ENCODE peak calls at places on chromosomes 2 and 18, in seven cellular contexts. One of them, this sample, is unnamed.
A peak's percentile ranks its signal among the peaks of the same experiment; 100 is the strongest.

GRCh38 chr2:210072922-210073509 is 70.6 kb downstream of the RPE start:
- DNase-seq in GM12878: no peak
- DNase-seq in HepG2: peak; percentile 46
- DNase-seq in H1: no peak
- DNase-seq in IMR-90: peak; percentile 60
- DNase-seq in K562: peak; percentile 27
- DNase-seq in A549: peak; percentile 2
- DNase-seq in this sample: peak; percentile 35

GRCh38 chr18:59996370-59996966 is 96.7 kb downstream of the PMAIP1 start:
- DNase-seq in GM12878: no peak
- DNase-seq in K562: peak; percentile 37
- DNase-seq in IMR-90: peak; percentile 57
- DNase-seq in HepG2: peak; percentile 15
- DNase-seq in H1: no peak
- DNase-seq in A549: peak; percentile 33
- DNase-seq in this sample: peak; percentile 59

GRCh38 chr2:137873860-137874259 is 90.4 kb upstream of the HNMT start:
- DNase-seq in K562: no peak
- DNase-seq in A549: no peak
- DNase-seq in H1: no peak
- DNase-seq in GM12878: no peak
- DNase-seq in HepG2: peak; percentile 14
- DNase-seq in IMR-90: no peak
- DNase-seq in this sample: no peak

GRCh38 chr2:119674711-119675500 is 4.1 kb upstream of the TMEM177 start:
- DNase-seq in H1: no peak
- DNase-seq in K562: no peak
- DNase-seq in HepG2: no peak
- DNase-seq in GM12878: no peak
- DNase-seq in IMR-90: no peak
- DNase-seq in A549: no peak
- DNase-seq in this sample: no peak

GRCh38 chr2:215841175-215841816 is 172.1 kb downstream of the MREG start:
- DNase-seq in GM12878: no peak
- DNase-seq in A549: no peak
- DNase-seq in H1: no peak
- DNase-seq in K562: no peak
- DNase-seq in IMR-90: no peak
- DNase-seq in HepG2: no peak
- DNase-seq in this sample: no peak

GRCh38 chr2:15912203-15912602 is 28.1 kb upstream of the MYCN start:
- DNase-seq in HepG2: no peak
- DNase-seq in K562: no peak
- DNase-seq in GM12878: no peak
- DNase-seq in H1: peak; percentile 40
- DNase-seq in A549: peak; percentile 56
- DNase-seq in IMR-90: peak; percentile 1
- DNase-seq in this sample: no peak

GRCh38 chr18:63422862-63423304 is 607 bp upstream of the VPS4B start:
- DNase-seq in A549: peak; percentile 3
- DNase-seq in GM12878: no peak
- DNase-seq in HepG2: no peak
- DNase-seq in IMR-90: no peak
- DNase-seq in H1: no peak
- DNase-seq in K562: no peak
- DNase-seq in this sample: peak; percentile 18

GRCh38 chr18:77057043-77057442 is 75.5 kb downstream of the MBP start:
- DNase-seq in H1: no peak
- DNase-seq in A549: no peak
- DNase-seq in HepG2: no peak
- DNase-seq in K562: no peak
- DNase-seq in GM12878: no peak
- DNase-seq in IMR-90: no peak
- DNase-seq in this sample: no peak

GRCh38 chr18:5588529-5588928 is 44.7 kb upstream of the EPB41L3 start:
- DNase-seq in HepG2: no peak
- DNase-seq in IMR-90: no peak
- DNase-seq in K562: no peak
- DNase-seq in H1: no peak
- DNase-seq in GM12878: no peak
- DNase-seq in A549: no peak
- DNase-seq in this sample: no peak

GRCh38 chr2:124325667-124326425 is 300.8 kb downstream of the CNTNAP5 start:
- DNase-seq in GM12878: no peak
- DNase-seq in IMR-90: no peak
- DNase-seq in K562: no peak
- DNase-seq in H1: no peak
- DNase-seq in A549: no peak
- DNase-seq in HepG2: peak; percentile 9
- DNase-seq in this sample: no peak

GRCh38 chr2:60581461-60582282 is 28.2 kb upstream of the BCL11A start:
- DNase-seq in HepG2: peak; percentile 36
- DNase-seq in IMR-90: peak; percentile 27
- DNase-seq in K562: peak; percentile 65
- DNase-seq in H1: peak; percentile 92
- DNase-seq in GM12878: no peak
- DNase-seq in A549: peak; percentile 76
- DNase-seq in this sample: no peak

GRCh38 chr18:48975221-48975816 is 24.6 kb upstream of the SMAD7 start:
- DNase-seq in H1: peak; percentile 69
- DNase-seq in HepG2: no peak
- DNase-seq in A549: no peak
- DNase-seq in IMR-90: no peak
- DNase-seq in GM12878: no peak
- DNase-seq in K562: no peak
- DNase-seq in this sample: no peak

GRCh38 chr18:25140144-25140961 is 211.6 kb downstream of the ZNF521 start:
- DNase-seq in A549: no peak
- DNase-seq in IMR-90: no peak
- DNase-seq in H1: no peak
- DNase-seq in K562: no peak
- DNase-seq in HepG2: no peak
- DNase-seq in GM12878: no peak
- DNase-seq in this sample: no peak

GRCh38 chr2:12227941-12228608 is 481.6 kb downstream of the LPIN1 start:
- DNase-seq in HepG2: no peak
- DNase-seq in GM12878: no peak
- DNase-seq in K562: no peak
- DNase-seq in IMR-90: peak; percentile 81
- DNase-seq in A549: no peak
- DNase-seq in H1: no peak
- DNase-seq in this sample: no peak

GRCh38 chr2:109614715-109615636 is 812 bp downstream of the SOWAHC start:
- DNase-seq in GM12878: no peak
- DNase-seq in HepG2: no peak
- DNase-seq in IMR-90: no peak
- DNase-seq in H1: peak; percentile 69
- DNase-seq in K562: no peak
- DNase-seq in A549: no peak
- DNase-seq in this sample: no peak

GRCh38 chr2:235232474-235233435 is 261.1 kb upstream of the AGAP1 start:
- DNase-seq in IMR-90: no peak
- DNase-seq in H1: no peak
- DNase-seq in K562: no peak
- DNase-seq in GM12878: no peak
- DNase-seq in HepG2: no peak
- DNase-seq in A549: no peak
- DNase-seq in this sample: no peak

GRCh38 chr2:45652090-45653050 is 895 bp downstream of the PRKCE start:
- DNase-seq in HepG2: no peak
- DNase-seq in GM12878: no peak
- DNase-seq in IMR-90: peak; percentile 57
- DNase-seq in K562: no peak
- DNase-seq in A549: no peak
- DNase-seq in H1: peak; percentile 62
- DNase-seq in this sample: no peak

GRCh38 chr2:204693262-204693661 is 148.0 kb downstream of the PARD3B start:
- DNase-seq in HepG2: no peak
- DNase-seq in GM12878: no peak
- DNase-seq in A549: no peak
- DNase-seq in IMR-90: no peak
- DNase-seq in H1: no peak
- DNase-seq in K562: no peak
- DNase-seq in this sample: no peak

GRCh38 chr2:27573452-27573851 is 9.4 kb upstream of the ZNF512 start:
- DNase-seq in A549: no peak
- DNase-seq in IMR-90: peak; percentile 95
- DNase-seq in GM12878: no peak
- DNase-seq in HepG2: no peak
- DNase-seq in K562: no peak
- DNase-seq in H1: no peak
- DNase-seq in this sample: no peak

GRCh38 chr2:220166616-220167015 is 539.2 kb downstream of the SLC4A3 start:
- DNase-seq in GM12878: no peak
- DNase-seq in IMR-90: no peak
- DNase-seq in K562: no peak
- DNase-seq in H1: no peak
- DNase-seq in HepG2: no peak
- DNase-seq in A549: no peak
- DNase-seq in this sample: no peak

GRCh38 chr18:48201952-48202898 is 207.0 kb downstream of the ZBTB7C start:
- DNase-seq in IMR-90: no peak
- DNase-seq in K562: no peak
- DNase-seq in HepG2: no peak
- DNase-seq in A549: no peak
- DNase-seq in H1: no peak
- DNase-seq in GM12878: no peak
- DNase-seq in this sample: no peak

GRCh38 chr2:143296089-143296488 is 166.9 kb downstream of the ARHGAP15 start:
- DNase-seq in A549: no peak
- DNase-seq in GM12878: no peak
- DNase-seq in IMR-90: no peak
- DNase-seq in H1: no peak
- DNase-seq in K562: no peak
- DNase-seq in HepG2: no peak
- DNase-seq in this sample: no peak

GRCh38 chr2:120308038-120308910 is 37.7 kb upstream of the INHBB start:
- DNase-seq in A549: no peak
- DNase-seq in H1: no peak
- DNase-seq in HepG2: no peak
- DNase-seq in K562: peak; percentile 20
- DNase-seq in IMR-90: no peak
- DNase-seq in GM12878: peak; percentile 35
- DNase-seq in this sample: no peak

GRCh38 chr18:67672719-67673118 is 156.2 kb upstream of the DSEL start:
- DNase-seq in K562: no peak
- DNase-seq in IMR-90: no peak
- DNase-seq in A549: no peak
- DNase-seq in GM12878: no peak
- DNase-seq in H1: no peak
- DNase-seq in HepG2: no peak
- DNase-seq in this sample: no peak

GRCh38 chr2:233611284-233611683 is 6.1 kb upstream of the UGT1A8 start:
- DNase-seq in IMR-90: no peak
- DNase-seq in A549: no peak
- DNase-seq in K562: no peak
- DNase-seq in H1: no peak
- DNase-seq in GM12878: no peak
- DNase-seq in HepG2: peak; percentile 19
- DNase-seq in this sample: no peak

GRCh38 chr18:6561029-6561861 is 146.5 kb upstream of the L3MBTL4 start:
- DNase-seq in IMR-90: peak; percentile 67
- DNase-seq in HepG2: no peak
- DNase-seq in A549: no peak
- DNase-seq in H1: no peak
- DNase-seq in K562: peak; percentile 64
- DNase-seq in GM12878: no peak
- DNase-seq in this sample: no peak

GRCh38 chr2:124563415-124563814 is 538.3 kb downstream of the CNTNAP5 start:
- DNase-seq in GM12878: no peak
- DNase-seq in IMR-90: no peak
- DNase-seq in HepG2: peak; percentile 23
- DNase-seq in H1: no peak
- DNase-seq in K562: no peak
- DNase-seq in A549: no peak
- DNase-seq in this sample: no peak

GRCh38 chr2:11777066-11777782 is 30.8 kb downstream of the LPIN1 start:
- DNase-seq in H1: no peak
- DNase-seq in GM12878: no peak
- DNase-seq in K562: no peak
- DNase-seq in A549: no peak
- DNase-seq in IMR-90: no peak
- DNase-seq in HepG2: no peak
- DNase-seq in this sample: no peak

GRCh38 chr2:23199115-23199918 is 185.7 kb upstream of the KLHL29 start:
- DNase-seq in H1: peak; percentile 55
- DNase-seq in GM12878: no peak
- DNase-seq in IMR-90: peak; percentile 38
- DNase-seq in A549: peak; percentile 13
- DNase-seq in HepG2: peak; percentile 26
- DNase-seq in K562: peak; percentile 56
- DNase-seq in this sample: peak; percentile 24

GRCh38 chr18:58992301-58993231 is 127.9 kb downstream of the ZNF532 start:
- DNase-seq in GM12878: no peak
- DNase-seq in A549: no peak
- DNase-seq in K562: no peak
- DNase-seq in IMR-90: no peak
- DNase-seq in HepG2: no peak
- DNase-seq in H1: peak; percentile 26
- DNase-seq in this sample: no peak
- TF ChIP-seq CEBPB in GM12878: no peak
- TF ChIP-seq CEBPB in A549: no peak
- TF ChIP-seq CEBPB in K562: no peak
- TF ChIP-seq CEBPB in IMR-90: no peak
- TF ChIP-seq CEBPB in HepG2: no peak
- TF ChIP-seq CEBPB in H1: no peak
- TF ChIP-seq CEBPB in this sample: no peak

GRCh38 chr2:42787788-42788477 is 4.5 kb downstream of the HAAO start:
- DNase-seq in HepG2: no peak
- DNase-seq in GM12878: no peak
- DNase-seq in H1: no peak
- DNase-seq in IMR-90: no peak
- DNase-seq in K562: no peak
- DNase-seq in A549: no peak
- DNase-seq in this sample: no peak
- TF ChIP-seq CEBPB in HepG2: no peak
- TF ChIP-seq CEBPB in GM12878: no peak
- TF ChIP-seq CEBPB in H1: no peak
- TF ChIP-seq CEBPB in IMR-90: no peak
- TF ChIP-seq CEBPB in K562: no peak
- TF ChIP-seq CEBPB in A549: no peak
- TF ChIP-seq CEBPB in this sample: no peak

GRCh38 chr2:99636432-99637034 is 146.7 kb upstream of the REV1 start:
- DNase-seq in K562: peak; percentile 88
- DNase-seq in H1: no peak
- DNase-seq in IMR-90: no peak
- DNase-seq in HepG2: no peak
- DNase-seq in A549: no peak
- DNase-seq in GM12878: no peak
- DNase-seq in this sample: no peak
- TF ChIP-seq CEBPB in K562: no peak
- TF ChIP-seq CEBPB in H1: no peak
- TF ChIP-seq CEBPB in IMR-90: no peak
- TF ChIP-seq CEBPB in HepG2: no peak
- TF ChIP-seq CEBPB in A549: no peak
- TF ChIP-seq CEBPB in GM12878: no peak
- TF ChIP-seq CEBPB in this sample: no peak

DNA sequence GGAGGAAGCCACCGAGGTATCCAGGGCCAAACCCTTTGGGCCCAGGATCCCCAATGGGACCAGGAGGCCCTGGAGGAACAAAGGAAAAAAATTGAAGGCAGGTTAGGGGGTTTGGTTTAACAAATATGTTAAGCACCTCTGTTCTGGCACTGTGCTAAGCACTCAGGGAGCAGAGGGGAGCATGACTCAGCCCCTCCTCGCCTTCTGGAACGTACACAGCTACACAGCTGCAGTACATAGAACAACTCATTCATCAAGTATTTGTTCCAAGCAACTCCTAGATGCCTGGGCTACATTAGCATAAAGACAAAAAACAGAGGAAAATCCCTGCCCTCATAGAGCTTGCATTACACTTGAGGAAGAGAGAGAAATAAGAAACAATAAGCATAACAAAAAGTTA is 153.6 kb downstream of the COL4A4 start:
- DNase-seq in HepG2: no peak
- DNase-seq in H1: no peak
- DNase-seq in A549: no peak
- DNase-seq in GM12878: no peak
- DNase-seq in K562: no peak
- DNase-seq in IMR-90: peak; percentile 53
- DNase-seq in this sample: no peak
- TF ChIP-seq CEBPB in HepG2: no peak
- TF ChIP-seq CEBPB in H1: no peak
- TF ChIP-seq CEBPB in A549: no peak
- TF ChIP-seq CEBPB in GM12878: no peak
- TF ChIP-seq CEBPB in K562: no peak
- TF ChIP-seq CEBPB in IMR-90: no peak
- TF ChIP-seq CEBPB in this sample: no peak